ENCODE peak calls at places on chromosomes 12 and 14, in four cellular contexts. One of them, this sample, is unnamed. For H3K4me1, the result is how much of the 10 kb centered on the place peaks cover.

GRCh38 chr12:20620311-20620710 is 74.8 kb upstream of the SLCO1C1 start:
- DNase-seq in fibroblast of lung: no peak
- DNase-seq in aorta: no peak
- DNase-seq in body of pancreas: no peak
- DNase-seq in this sample: no peak

GRCh38 chr12:1776139-1776975 is 44.0 kb upstream of the LRTM2 start:
- DNase-seq in aorta: no peak
- DNase-seq in fibroblast of lung: peak
- DNase-seq in body of pancreas: no peak
- DNase-seq in this sample: no peak

GRCh38 chr14:89315493-89316456 is 101.3 kb downstream of the FOXN3 start:
- DNase-seq in aorta: no peak
- DNase-seq in body of pancreas: no peak
- DNase-seq in fibroblast of lung: no peak
- DNase-seq in this sample: no peak

GRCh38 chr12:42507031-42507430 is 82.5 kb downstream of the PRICKLE1 start:
- DNase-seq in body of pancreas: no peak
- DNase-seq in aorta: no peak
- DNase-seq in fibroblast of lung: no peak
- DNase-seq in this sample: no peak

GRCh38 chr12:100826323-100826722 is 31.7 kb downstream of the ANO4 start:
- DNase-seq in body of pancreas: peak
- DNase-seq in aorta: peak
- DNase-seq in fibroblast of lung: peak
- DNase-seq in this sample: no peak

GRCh38 chr14:68548194-68549056 is 244.4 kb downstream of the ZFP36L1 start:
- DNase-seq in fibroblast of lung: peak
- DNase-seq in body of pancreas: peak
- DNase-seq in aorta: peak
- DNase-seq in this sample: peak

GRCh38 chr12:3761116-3761770 is 8.3 kb upstream of the CRACR2A start:
- DNase-seq in fibroblast of lung: no peak
- DNase-seq in aorta: no peak
- DNase-seq in body of pancreas: no peak
- DNase-seq in this sample: no peak

GRCh38 chr14:100826371-100827139 is 637 bp downstream of the MEG3 start:
- DNase-seq in fibroblast of lung: no peak
- DNase-seq in aorta: no peak
- DNase-seq in body of pancreas: no peak
- DNase-seq in this sample: no peak

GRCh38 chr14:95421741-95422140 is 94.7 kb downstream of the SYNE3 start:
- DNase-seq in fibroblast of lung: no peak
- DNase-seq in aorta: no peak
- DNase-seq in body of pancreas: no peak
- DNase-seq in this sample: no peak

GRCh38 chr14:68525516-68525915 is 267.4 kb downstream of the ZFP36L1 start:
- DNase-seq in aorta: no peak
- DNase-seq in fibroblast of lung: no peak
- DNase-seq in body of pancreas: no peak
- DNase-seq in this sample: peak

GRCh38 chr12:77122236-77122635 is 56.9 kb upstream of the E2F7 start:
- DNase-seq in aorta: no peak
- DNase-seq in body of pancreas: peak
- DNase-seq in fibroblast of lung: peak
- DNase-seq in this sample: no peak

GRCh38 chr12:49539406-49540228 is 787 bp downstream of the KCNH3 start:
- DNase-seq in fibroblast of lung: no peak
- DNase-seq in aorta: no peak
- DNase-seq in body of pancreas: no peak
- DNase-seq in this sample: no peak

GRCh38 chr12:124321556-124322270 is 26.8 kb downstream of the RFLNA start:
- DNase-seq in body of pancreas: no peak
- DNase-seq in aorta: no peak
- DNase-seq in fibroblast of lung: peak
- DNase-seq in this sample: no peak

GRCh38 chr14:36129181-36129580 is 47.3 kb downstream of the PTCSC3 start:
- DNase-seq in aorta: no peak
- DNase-seq in fibroblast of lung: peak
- DNase-seq in body of pancreas: no peak
- DNase-seq in this sample: no peak

GRCh38 chr12:124369055-124369900 is 74.4 kb downstream of the RFLNA start:
- DNase-seq in body of pancreas: peak
- DNase-seq in aorta: peak
- DNase-seq in fibroblast of lung: peak
- DNase-seq in this sample: peak

GRCh38 chr12:112936927-112937326 is 1.3 kb upstream of the OAS3 start:
- DNase-seq in body of pancreas: no peak
- DNase-seq in fibroblast of lung: no peak
- DNase-seq in aorta: no peak
- DNase-seq in this sample: no peak

GRCh38 chr14:28867571-28867970 is 101.0 kb downstream of the FOXG1 start:
- DNase-seq in aorta: no peak
- DNase-seq in body of pancreas: no peak
- DNase-seq in fibroblast of lung: peak
- DNase-seq in this sample: no peak

GRCh38 chr14:100292301-100292775 is 13.9 kb downstream of the SLC25A29 start:
- DNase-seq in fibroblast of lung: no peak
- DNase-seq in aorta: peak
- DNase-seq in body of pancreas: no peak
- DNase-seq in this sample: no peak

GRCh38 chr14:73008501-73008900 is 18.4 kb downstream of the ZFYVE1 start:
- DNase-seq in body of pancreas: no peak
- DNase-seq in aorta: no peak
- DNase-seq in fibroblast of lung: peak
- DNase-seq in this sample: no peak

GRCh38 chr12:69739287-69740191 is 879 bp downstream of the RAB3IP start:
- DNase-seq in fibroblast of lung: peak
- DNase-seq in aorta: peak
- DNase-seq in body of pancreas: peak
- DNase-seq in this sample: peak

GRCh38 chr12:57473392-57473791 is 6.3 kb downstream of the ARHGAP9 start:
- DNase-seq in body of pancreas: peak
- DNase-seq in fibroblast of lung: no peak
- DNase-seq in aorta: no peak
- DNase-seq in this sample: no peak

GRCh38 chr12:57472391-57472790 is 7.3 kb downstream of the ARHGAP9 start:
- DNase-seq in fibroblast of lung: no peak
- DNase-seq in body of pancreas: no peak
- DNase-seq in aorta: no peak
- DNase-seq in this sample: no peak

GRCh38 chr12:57470286-57470969 is 9.2 kb downstream of the ARHGAP9 start:
- DNase-seq in fibroblast of lung: no peak
- DNase-seq in body of pancreas: no peak
- DNase-seq in aorta: no peak
- DNase-seq in this sample: no peak

GRCh38 chr12:57470970-57471656 is 8.6 kb downstream of the ARHGAP9 start:
- DNase-seq in aorta: no peak
- DNase-seq in fibroblast of lung: no peak
- DNase-seq in body of pancreas: no peak
- DNase-seq in this sample: no peak

DNA sequence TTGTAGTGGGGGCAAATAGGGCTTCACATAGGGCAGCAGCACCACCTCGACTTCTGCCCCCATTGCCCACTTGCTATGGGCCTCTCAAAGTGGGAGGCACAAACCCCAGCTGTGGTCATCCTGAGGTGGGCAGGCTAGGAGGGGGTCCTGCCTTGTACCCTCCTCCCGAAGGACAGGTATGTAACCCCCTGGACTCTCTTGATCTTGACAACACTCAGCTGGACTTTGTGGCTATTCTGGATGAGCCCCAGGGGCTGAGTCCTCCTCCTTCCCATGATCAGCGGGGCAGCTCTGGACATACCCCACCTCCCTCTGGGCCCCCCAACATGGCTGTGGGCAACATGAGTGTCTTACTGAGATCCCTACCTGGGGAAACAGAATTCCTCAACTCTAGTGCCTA is 8.0 kb downstream of the ARHGAP9 start:
- DNase-seq in aorta: no peak
- DNase-seq in body of pancreas: no peak
- DNase-seq in fibroblast of lung: no peak
- DNase-seq in this sample: no peak
- H3K4me1 ChIP-seq in aorta: under half
- H3K4me1 ChIP-seq in body of pancreas: under half
- H3K4me1 ChIP-seq in fibroblast of lung: under half
- H3K4me1 ChIP-seq in this sample: under half

DNA sequence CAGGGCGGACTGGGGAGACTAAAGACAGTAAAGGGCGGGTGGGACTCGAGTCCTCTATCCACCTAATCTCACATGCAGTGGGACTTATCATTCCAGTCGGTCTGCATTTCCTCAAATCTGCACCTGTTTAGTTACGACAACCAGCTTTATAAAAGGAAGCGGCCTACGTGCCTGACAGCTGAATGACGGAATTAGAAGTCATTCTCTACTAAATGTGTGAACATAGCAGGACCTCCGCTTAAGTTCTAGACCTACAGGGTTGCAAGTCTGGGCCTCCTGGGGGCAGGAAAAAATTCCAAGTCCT is 109.8 kb upstream of the EGLN3 start:
- DNase-seq in aorta: no peak
- DNase-seq in body of pancreas: no peak
- DNase-seq in fibroblast of lung: no peak
- DNase-seq in this sample: no peak
- H3K27ac ChIP-seq in aorta: no peak
- H3K27ac ChIP-seq in body of pancreas: peak
- H3K27ac ChIP-seq in fibroblast of lung: peak
- H3K27ac ChIP-seq in this sample: peak

DNA sequence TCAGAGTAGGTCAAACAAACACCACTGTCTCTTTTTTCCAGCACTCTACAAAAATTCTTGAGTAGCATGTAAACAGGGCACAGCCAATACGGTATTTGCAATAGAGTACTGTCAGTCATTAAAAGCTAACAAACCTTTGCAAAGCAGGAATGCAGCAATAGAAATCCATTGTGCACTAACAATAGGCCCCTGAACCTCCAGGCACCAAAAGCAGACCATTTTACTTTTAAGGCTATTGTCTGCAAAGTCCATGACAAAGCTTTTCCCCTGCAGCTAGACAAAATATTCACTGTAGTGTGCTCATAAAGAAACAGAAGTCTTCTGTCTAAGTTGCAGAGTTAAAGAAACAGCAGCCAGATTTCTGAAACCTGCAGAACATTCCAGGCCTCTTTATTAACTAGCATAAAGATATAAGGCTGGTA is 191.9 kb downstream of the SOX5 start:
- DNase-seq in aorta: no peak
- DNase-seq in body of pancreas: no peak
- DNase-seq in fibroblast of lung: peak
- DNase-seq in this sample: no peak
- H3K4me1 ChIP-seq in aorta: under half
- H3K4me1 ChIP-seq in body of pancreas: under half
- H3K4me1 ChIP-seq in fibroblast of lung: under half
- H3K4me1 ChIP-seq in this sample: under half

GRCh38 chr12:54262403-54262925 is 17.5 kb downstream of the CBX5 start:
- DNase-seq in body of pancreas: peak
- DNase-seq in aorta: no peak
- DNase-seq in fibroblast of lung: peak
- DNase-seq in this sample: no peak
- H3K27ac ChIP-seq in body of pancreas: peak
- H3K27ac ChIP-seq in aorta: no peak
- H3K27ac ChIP-seq in fibroblast of lung: peak
- H3K27ac ChIP-seq in this sample: peak

GRCh38 chr12:55722948-55723347 is 2.8 kb downstream of the RDH5 start:
- DNase-seq in aorta: peak
- DNase-seq in fibroblast of lung: no peak
- DNase-seq in body of pancreas: no peak
- DNase-seq in this sample: no peak
- H3K4me1 ChIP-seq in aorta: under half
- H3K4me1 ChIP-seq in fibroblast of lung: half or more
- H3K4me1 ChIP-seq in body of pancreas: half or more
- H3K4me1 ChIP-seq in this sample: half or more

GRCh38 chr12:91179315-91179714 is 3.3 kb downstream of the DCN start:
- DNase-seq in body of pancreas: peak
- DNase-seq in aorta: no peak
- DNase-seq in fibroblast of lung: no peak
- DNase-seq in this sample: no peak

GRCh38 chr12:91178801-91179200 is 3.8 kb downstream of the DCN start:
- DNase-seq in fibroblast of lung: peak
- DNase-seq in aorta: no peak
- DNase-seq in body of pancreas: no peak
- DNase-seq in this sample: no peak

GRCh38 chr12:91180162-91180561 is 2.5 kb downstream of the DCN start:
- DNase-seq in body of pancreas: no peak
- DNase-seq in fibroblast of lung: no peak
- DNase-seq in aorta: no peak
- DNase-seq in this sample: no peak

GRCh38 chr12:91181053-91181452 is 1.6 kb downstream of the DCN start:
- DNase-seq in aorta: no peak
- DNase-seq in body of pancreas: no peak
- DNase-seq in fibroblast of lung: peak
- DNase-seq in this sample: no peak

DNA sequence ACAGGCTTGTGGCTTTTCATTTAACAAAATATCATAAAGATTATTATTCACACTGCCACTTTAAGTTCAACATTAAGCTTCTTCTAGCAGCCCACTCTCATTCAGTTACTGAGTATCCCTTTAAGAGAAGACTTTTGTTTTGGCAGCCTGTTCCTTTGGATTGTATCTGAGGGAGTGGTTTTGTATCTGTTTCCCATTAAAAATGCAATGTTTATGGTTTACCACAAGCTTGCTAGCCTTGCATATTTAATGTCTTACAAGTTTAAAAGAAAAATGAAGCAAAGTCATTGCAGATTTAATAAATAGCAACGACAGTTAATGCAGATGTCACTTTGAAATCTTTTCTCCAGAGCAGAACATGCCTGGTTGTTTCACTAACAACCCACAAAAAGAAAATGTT is 2.0 kb downstream of the DCN start:
- DNase-seq in aorta: no peak
- DNase-seq in body of pancreas: no peak
- DNase-seq in fibroblast of lung: peak
- DNase-seq in this sample: no peak
- H3K27ac ChIP-seq in aorta: no peak
- H3K27ac ChIP-seq in body of pancreas: no peak
- H3K27ac ChIP-seq in fibroblast of lung: peak
- H3K27ac ChIP-seq in this sample: peak

GRCh38 chr12:13980548-13981295 is 680 bp downstream of the GRIN2B start:
- DNase-seq in fibroblast of lung: no peak
- DNase-seq in body of pancreas: no peak
- DNase-seq in aorta: no peak
- DNase-seq in this sample: no peak
- H3K4me1 ChIP-seq in fibroblast of lung: under half
- H3K4me1 ChIP-seq in body of pancreas: under half
- H3K4me1 ChIP-seq in aorta: under half
- H3K4me1 ChIP-seq in this sample: under half

This sample was measured in right atrium auricular region.